ENCODE peak calls at places on chromosomes 13 and 19, in nine cellular contexts. I is CD8-positive, alpha-beta T cell; S is lung; O is heart left ventricle; B is uterus; Z is fibroblast of the aortic adventitia; U is body of pancreas; R is cardiac muscle cell; Y is heart right ventricle. N is an unnamed sample.

GRCh38 chr13:70523622-70524021 is 415.4 kb upstream of the KLHL1 start:
- DNase-seq in I (no peak), S (no peak), O (no peak), B (no peak), Z (no peak), U (no peak), R (no peak), Y (no peak), N (no peak)

GRCh38 chr19:33622809-33623511 is 1.2 kb downstream of the CHST8 start:
- DNase-seq in I (no peak), S (no peak), O (no peak), B (no peak), Z (no peak), U (no peak), R (no peak), Y (no peak), N (peak; percentile 65)

GRCh38 chr13:67223742-67224141 is 6.4 kb downstream of the PCDH9 start:
- DNase-seq in I (no peak), S (no peak), O (no peak), B (no peak), Z (no peak), U (no peak), R (no peak), Y (no peak), N (no peak)

GRCh38 chr13:59982631-59983382 is 180.9 kb downstream of the DIAPH3 start:
- DNase-seq in I (no peak), S (no peak), O (no peak), B (no peak), Z (peak; percentile 41), U (no peak), R (peak; percentile 41), Y (no peak), N (no peak)

GRCh38 chr19:29535432-29535831 is 9.6 kb downstream of the VSTM2B start:
- DNase-seq in I (peak; percentile 29), S (no peak), O (peak; percentile 13), B (no peak), Z (no peak), U (no peak), R (no peak), Y (no peak), N (no peak)

GRCh38 chr13:29955137-29955650 is 104.8 kb upstream of the UBL3 start:
- DNase-seq in I (no peak), S (no peak), O (no peak), B (no peak), Z (no peak), U (no peak), R (no peak), Y (no peak), N (no peak)

GRCh38 chr13:29543230-29544215 is 52.0 kb downstream of the SLC7A1 start:
- DNase-seq in I (no peak), S (no peak), O (no peak), B (no peak), Z (no peak), U (no peak), R (peak; percentile 29), Y (no peak), N (no peak)

GRCh38 chr19:5313307-5313706 is 27.3 kb downstream of the PTPRS start:
- DNase-seq in I (no peak), S (no peak), O (no peak), B (no peak), Z (no peak), U (peak; percentile 32), R (no peak), Y (no peak), N (no peak)

GRCh38 chr19:1082165-1082927 is 12.8 kb downstream of the POLR2E start:
- DNase-seq in I (peak; percentile 84), S (peak; percentile 91), O (peak; percentile 69), B (no peak), Z (peak; percentile 20), U (peak; percentile 93), R (no peak), Y (peak; percentile 38), N (peak; percentile 57)

GRCh38 chr13:41500501-41500900 is 43.2 kb downstream of the RGCC start:
- DNase-seq in I (peak; percentile 62), S (no peak), O (no peak), B (no peak), Z (no peak), U (no peak), R (no peak), Y (no peak), N (no peak)

GRCh38 chr13:112225429-112226090 is 150.6 kb upstream of the SPACA7 start:
- DNase-seq in I (no peak), S (no peak), O (no peak), B (no peak), Z (no peak), U (no peak), R (no peak), Y (no peak), N (no peak)
- TF ChIP-seq CTCF in I (no peak), S (no peak), O (no peak), B (no peak), Z (no peak), U (no peak), R (no peak), Y (no peak), N (no peak)

DNA sequence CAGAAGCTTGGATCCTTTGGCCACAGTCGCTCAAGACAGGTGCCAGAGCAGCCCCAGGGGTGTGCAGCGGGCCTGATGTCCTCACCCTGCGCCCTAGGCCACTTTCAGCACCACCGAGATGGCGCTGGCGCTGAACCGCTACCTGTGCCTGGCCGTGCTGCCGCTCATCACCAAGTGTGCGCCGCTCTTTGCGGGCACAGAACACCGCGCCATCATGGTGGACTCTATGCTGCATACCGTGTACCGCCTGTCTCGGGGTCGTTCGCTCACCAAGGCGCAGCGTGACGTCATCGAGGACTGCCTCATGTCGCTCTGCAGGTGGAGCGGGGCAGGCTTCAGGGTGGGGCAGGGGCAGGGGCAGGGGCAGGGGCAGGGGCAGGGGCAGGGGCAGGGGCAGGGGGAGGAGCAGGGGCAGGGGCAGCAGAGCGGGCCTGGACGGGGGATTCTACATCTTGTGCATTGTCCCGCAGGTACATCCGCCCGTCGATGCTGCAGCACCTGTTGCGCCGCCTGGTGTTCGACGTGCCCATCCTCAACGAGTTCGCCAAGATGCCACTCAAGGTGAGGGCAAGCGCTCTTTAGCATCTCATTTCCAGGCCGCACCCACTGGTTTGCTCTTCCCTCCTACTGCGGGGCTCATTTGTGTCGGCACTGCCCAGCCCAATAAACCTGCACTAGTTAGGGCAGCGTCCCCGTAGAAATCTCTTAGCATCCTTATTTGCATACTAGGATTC is 69.1 kb downstream of the RYR1 start:
- DNase-seq in I (no peak), S (no peak), O (no peak), B (no peak), Z (no peak), U (no peak), R (no peak), Y (no peak), N (no peak)
- TF ChIP-seq CTCF in I (no peak), S (no peak), O (no peak), B (no peak), Z (no peak), U (no peak), R (no peak), Y (no peak), N (no peak)

DNA sequence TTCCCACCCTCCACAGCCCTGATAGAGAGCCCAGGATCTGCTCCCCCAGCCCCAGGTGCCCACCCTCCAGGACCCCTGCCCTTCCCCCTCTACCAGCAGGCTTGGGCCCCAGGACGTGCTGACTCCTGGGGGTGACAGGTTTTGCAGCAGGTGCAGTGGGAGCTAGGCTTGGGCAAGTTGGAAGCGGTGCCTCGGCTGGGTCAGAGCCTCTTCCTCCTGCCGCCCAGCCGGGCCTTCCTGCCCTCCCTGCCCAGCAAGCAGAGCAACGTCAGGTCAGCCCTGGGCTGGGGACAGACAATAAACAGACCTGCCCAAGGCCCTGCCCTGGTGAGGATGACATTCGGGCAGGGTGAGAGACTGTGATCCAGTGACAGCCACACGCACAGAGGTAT is 9.2 kb upstream of the NCCRP1 start:
- DNase-seq in I (no peak), S (no peak), O (no peak), B (no peak), Z (no peak), U (no peak), R (no peak), Y (no peak), N (no peak)
- TF ChIP-seq CTCF in I (no peak), S (no peak), O (no peak), B (no peak), Z (no peak), U (no peak), R (no peak), Y (peak; percentile 18), N (no peak)

GRCh38 chr13:32023698-32024097 is 7.9 kb upstream of the FRY start:
- DNase-seq in I (no peak), S (no peak), O (no peak), B (no peak), Z (no peak), U (no peak), R (peak; percentile 18), Y (no peak), N (no peak)
- TF ChIP-seq CTCF in I (no peak), S (no peak), O (no peak), B (no peak), Z (peak; percentile 45), U (no peak), R (peak; percentile 33), Y (peak; percentile 28), N (no peak)

DNA sequence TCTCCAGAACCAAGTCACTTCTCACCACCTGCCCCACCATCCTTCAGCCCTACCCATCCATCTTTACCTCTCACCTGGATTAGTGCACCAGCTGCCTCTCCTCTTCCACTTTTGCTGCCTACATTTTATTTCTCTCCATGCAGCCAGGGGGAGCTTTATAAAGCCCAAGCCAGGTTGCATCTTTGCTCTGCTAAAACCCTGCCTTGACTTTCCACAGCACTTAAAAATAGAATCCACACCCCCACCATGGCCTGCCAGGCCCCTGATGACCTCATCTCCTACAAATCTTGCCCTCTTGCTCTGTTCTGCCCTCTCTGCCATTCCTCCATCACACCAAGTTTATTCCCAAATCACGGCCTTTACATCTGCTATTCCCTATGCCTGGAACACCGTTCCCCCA is 1.8 kb downstream of the HOOK2 start:
- DNase-seq in I (no peak), S (no peak), O (no peak), B (no peak), Z (peak; percentile 55), U (no peak), R (no peak), Y (no peak), N (peak; percentile 66)
- TF ChIP-seq CTCF in I (no peak), S (no peak), O (peak; percentile 38), B (no peak), Z (peak; percentile 58), U (no peak), R (peak; percentile 31), Y (peak; percentile 55), N (peak; percentile 52)

N was measured in WERI-Rb-1.